ENCODE peak calls at places on chromosomes 2 and 18, in six cellular contexts. D is A549, K is HepG2, R is H1, P is K562, X is endothelial cell of umbilical vein. I is an unnamed sample.

GRCh38 chr2:31693882-31694281 is 113.1 kb upstream of the SRD5A2 start:
- DNase-seq in D (peak), K (no peak), R (no peak), P (peak), X (no peak), I (no peak)

GRCh38 chr2:24507511-24507910 is 16.5 kb downstream of the NCOA1 start:
- DNase-seq in D (no peak), K (no peak), R (no peak), P (no peak), X (peak), I (no peak)

GRCh38 chr2:12948231-12948962 is 231.7 kb downstream of the TRIB2 start:
- DNase-seq in D (no peak), K (no peak), R (no peak), P (no peak), X (no peak), I (no peak)

GRCh38 chr2:108377815-108378630 is at the start of gene SULT1C4:
- DNase-seq in D (no peak), K (peak), R (peak), P (peak), X (peak), I (peak)

GRCh38 chr2:236036045-236036444 is 132.1 kb downstream of the GBX2 start:
- DNase-seq in D (no peak), K (no peak), R (no peak), P (no peak), X (no peak), I (no peak)

GRCh38 chr2:219870023-219870422 is 242.6 kb downstream of the SLC4A3 start:
- DNase-seq in D (no peak), K (no peak), R (no peak), P (no peak), X (no peak), I (no peak)

GRCh38 chr2:46510596-46511177 is 31.3 kb downstream of the TMEM247 start:
- DNase-seq in D (no peak), K (no peak), R (no peak), P (no peak), X (no peak), I (no peak)

GRCh38 chr2:105557021-105557420 is 158.2 kb upstream of the FHL2 start:
- DNase-seq in D (no peak), K (no peak), R (no peak), P (no peak), X (peak), I (no peak)

GRCh38 chr2:164479460-164479859 is 141.8 kb downstream of the GRB14 start:
- DNase-seq in D (peak), K (peak), R (no peak), P (no peak), X (peak), I (peak)

GRCh38 chr2:128551435-128551834 is 232.8 kb upstream of the HS6ST1 start:
- DNase-seq in D (no peak), K (no peak), R (no peak), P (no peak), X (no peak), I (no peak)

GRCh38 chr2:110105608-110106467 is 9.8 kb downstream of the MALL start:
- DNase-seq in D (peak), K (peak), R (peak), P (no peak), X (peak), I (no peak)

GRCh38 chr2:105834931-105835330 is 90.2 kb downstream of the NCK2 start:
- DNase-seq in D (no peak), K (no peak), R (no peak), P (no peak), X (peak), I (no peak)

GRCh38 chr2:158501301-158501700 is 44.5 kb downstream of the PKP4 start:
- DNase-seq in D (no peak), K (no peak), R (no peak), P (no peak), X (no peak), I (no peak)

GRCh38 chr18:77702686-77703085 is 453.0 kb downstream of the GALR1 start:
- DNase-seq in D (peak), K (peak), R (no peak), P (peak), X (no peak), I (peak)

GRCh38 chr2:146523218-146523617 is 1321.6 kb upstream of the ACVR2A start:
- DNase-seq in D (no peak), K (no peak), R (no peak), P (no peak), X (peak), I (no peak)

GRCh38 chr2:70959271-70959761 is 19.1 kb upstream of the ANKRD53 start:
- DNase-seq in D (no peak), K (no peak), R (peak), P (no peak), X (no peak), I (no peak)

GRCh38 chr2:215548714-215549113 is 112.8 kb upstream of the FN1 start:
- DNase-seq in D (no peak), K (no peak), R (no peak), P (no peak), X (no peak), I (no peak)

GRCh38 chr2:8193686-8194615 is 487.9 kb upstream of the ID2 start:
- DNase-seq in D (no peak), K (no peak), R (peak), P (no peak), X (no peak), I (peak)

DNA sequence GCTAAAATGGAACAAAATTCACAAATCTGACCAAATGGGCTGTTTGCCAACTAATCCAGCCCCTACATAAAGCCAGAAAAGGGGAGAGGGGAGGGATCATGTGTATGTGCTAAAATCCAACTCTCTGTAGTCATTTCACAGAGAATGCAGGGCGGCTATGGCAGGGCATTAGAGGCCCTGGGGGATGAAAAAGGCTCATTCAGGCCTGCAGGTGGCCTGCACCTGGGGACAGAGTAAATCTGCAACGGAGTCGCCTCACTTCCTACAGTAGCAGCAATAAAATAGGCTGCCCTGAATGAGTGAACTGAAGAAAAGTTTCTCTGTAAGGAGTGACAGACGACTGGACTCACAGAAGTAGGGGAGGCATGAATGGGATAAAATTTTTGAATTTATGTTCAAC is 4.1 kb upstream of the ZFP36L2 start:
- DNase-seq in D (no peak), K (no peak), R (no peak), P (no peak), X (no peak), I (peak)
- TF ChIP-seq CTCF in D (no peak), K (peak), R (peak), P (no peak), X (no peak), I (no peak)

DNA sequence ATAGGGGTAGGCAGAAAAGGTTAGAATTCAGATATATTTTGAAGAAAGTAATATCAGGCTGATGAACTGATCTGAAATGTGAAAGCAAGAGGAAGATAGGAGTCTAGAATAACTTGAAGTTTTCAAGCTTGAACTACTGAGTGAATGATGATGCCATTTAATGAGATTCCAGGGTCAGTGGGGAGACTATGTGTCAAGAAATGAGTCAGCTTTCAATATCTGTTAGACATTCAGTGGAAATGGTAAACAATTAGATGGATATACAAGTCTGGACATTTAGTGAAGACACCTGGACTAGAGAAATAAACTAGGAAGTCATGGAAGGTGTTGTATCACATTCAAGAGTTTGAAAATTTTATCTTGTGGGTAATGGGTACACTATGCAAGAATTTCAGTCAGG is 326.9 kb downstream of the FSIP2 start:
- DNase-seq in D (no peak), K (no peak), R (no peak), P (no peak), X (no peak), I (no peak)
- TF ChIP-seq JUN in D (no peak), K (no peak), R (no peak), P (no peak), X (no peak), I (no peak)

DNA sequence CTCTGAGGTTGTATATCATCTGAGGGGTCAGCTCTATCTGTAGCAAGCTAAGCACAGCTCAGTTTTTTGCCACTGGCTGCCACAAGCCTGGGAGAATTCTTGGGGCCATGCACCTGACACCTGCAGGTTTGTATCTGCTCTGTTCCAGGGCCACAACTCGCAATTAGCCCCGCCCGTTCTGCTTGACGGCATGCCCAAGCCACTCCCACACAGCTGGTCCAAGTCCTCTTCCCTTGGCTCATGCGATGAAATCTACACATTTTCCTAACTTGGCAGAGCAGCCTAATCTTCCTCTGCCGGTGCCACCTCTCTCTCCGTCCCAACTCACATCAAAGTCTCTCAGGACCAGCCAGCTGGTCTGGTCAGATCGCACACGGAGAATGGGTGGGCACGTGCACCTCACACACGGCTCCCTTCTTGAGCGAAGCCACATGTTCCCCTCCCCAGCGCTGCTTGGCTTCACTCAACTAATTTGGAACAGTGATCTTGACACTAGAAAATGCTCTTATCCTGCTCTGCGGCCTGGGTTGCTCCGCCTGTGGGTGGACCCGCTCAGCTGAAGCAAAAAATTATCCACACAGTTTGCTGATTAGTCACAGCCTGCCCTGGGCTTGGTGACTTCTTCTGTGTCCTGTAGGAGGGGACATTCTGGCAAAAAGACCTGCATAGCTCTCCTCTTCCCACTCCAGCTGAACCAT is 176.6 kb downstream of the NRP2 start:
- DNase-seq in D (no peak), K (no peak), R (no peak), P (no peak), X (no peak), I (peak)
- TF ChIP-seq CTCF in D (no peak), K (no peak), R (no peak), P (no peak), X (no peak), I (no peak)

GRCh38 chr18:79684283-79684631 is 4.7 kb downstream of the CTDP1 start:
- DNase-seq in D (no peak), K (no peak), R (no peak), P (no peak), X (no peak), I (no peak)
- TF ChIP-seq JUN in D (no peak), K (no peak), R (no peak), P (no peak), X (no peak), I (no peak)

GRCh38 chr2:102302458-102302857 is 8.9 kb upstream of the IL1RL1 start:
- DNase-seq in D (no peak), K (no peak), R (no peak), P (no peak), X (no peak), I (no peak)

GRCh38 chr2:102304268-102304667 is 7.1 kb upstream of the IL1RL1 start:
- DNase-seq in D (no peak), K (no peak), R (no peak), P (no peak), X (peak), I (no peak)

GRCh38 chr2:102303589-102303988 is 7.8 kb upstream of the IL1RL1 start:
- DNase-seq in D (no peak), K (no peak), R (no peak), P (no peak), X (no peak), I (no peak)

GRCh38 chr2:102304711-102305591 is 6.4 kb upstream of the IL1RL1 start:
- DNase-seq in D (no peak), K (no peak), R (no peak), P (no peak), X (peak), I (no peak)

GRCh38 chr2:102301867-102302362 is 9.4 kb upstream of the IL1RL1 start:
- DNase-seq in D (peak), K (no peak), R (peak), P (peak), X (peak), I (peak)
- TF ChIP-seq CTCF in D (no peak), K (peak), R (peak), P (peak), X (peak), I (no peak)

GRCh38 chr2:160917850-160918249 is 242.4 kb upstream of the TANK start:
- DNase-seq in D (no peak), K (no peak), R (no peak), P (no peak), X (no peak), I (no peak)

GRCh38 chr2:160920061-160920460 is 240.2 kb upstream of the TANK start:
- DNase-seq in D (no peak), K (no peak), R (no peak), P (no peak), X (no peak), I (no peak)

GRCh38 chr2:160921401-160921964 is 238.7 kb upstream of the TANK start:
- DNase-seq in D (no peak), K (no peak), R (no peak), P (no peak), X (no peak), I (no peak)

GRCh38 chr2:160920791-160921303 is 239.4 kb upstream of the TANK start:
- DNase-seq in D (no peak), K (no peak), R (no peak), P (no peak), X (peak), I (no peak)

GRCh38 chr2:160918909-160919503 is 241.2 kb upstream of the TANK start:
- DNase-seq in D (peak), K (peak), R (peak), P (peak), X (peak), I (peak)
- TF ChIP-seq JUN in D (no peak), K (no peak), R (no peak), P (no peak), X (no peak), I (no peak)

GRCh38 chr2:74632939-74633312 is 15.2 kb downstream of the M1AP start:
- DNase-seq in D (no peak), K (no peak), R (no peak), P (no peak), X (no peak), I (no peak)

GRCh38 chr2:74628538-74629105 is 19.5 kb downstream of the M1AP start:
- DNase-seq in D (no peak), K (no peak), R (no peak), P (no peak), X (no peak), I (no peak)

DNA sequence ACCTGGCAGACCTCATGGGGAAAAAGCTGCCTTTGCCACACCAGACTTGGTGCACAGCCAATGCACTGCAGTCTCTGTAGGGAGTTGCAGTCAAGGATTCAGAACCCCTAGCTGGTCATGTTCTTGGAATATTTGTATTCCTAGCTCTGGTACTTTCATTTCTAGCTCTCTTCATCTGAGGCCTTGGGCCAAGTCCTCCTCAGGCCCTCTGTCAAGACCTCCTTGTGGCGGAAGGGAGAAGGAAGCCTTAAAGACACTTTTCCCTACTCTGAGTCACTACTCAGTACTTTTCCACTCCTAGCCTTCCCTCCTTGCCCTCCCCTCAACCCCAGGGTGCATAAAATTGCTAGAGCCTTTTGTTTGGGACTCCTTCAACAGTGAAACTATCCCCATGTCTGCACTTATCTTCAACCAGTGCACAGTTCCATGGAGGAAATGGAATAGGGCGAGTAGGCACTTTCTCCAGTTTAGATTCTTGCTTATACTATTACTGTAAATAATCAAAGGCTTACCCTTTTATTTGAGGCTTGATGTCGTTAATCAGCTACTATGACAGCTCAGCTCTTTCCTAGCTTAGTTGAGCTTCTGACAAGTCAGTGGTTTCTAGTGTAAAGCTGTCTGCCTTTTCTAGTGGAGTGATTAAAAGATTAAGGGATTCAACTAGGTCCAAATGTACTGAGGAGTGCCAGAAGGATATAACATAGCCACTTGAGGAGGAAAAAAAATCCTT is 15.8 kb downstream of the M1AP start:
- DNase-seq in D (peak), K (no peak), R (no peak), P (peak), X (no peak), I (no peak)
- TF ChIP-seq CTCF in D (no peak), K (no peak), R (peak), P (peak), X (no peak), I (no peak)

DNA sequence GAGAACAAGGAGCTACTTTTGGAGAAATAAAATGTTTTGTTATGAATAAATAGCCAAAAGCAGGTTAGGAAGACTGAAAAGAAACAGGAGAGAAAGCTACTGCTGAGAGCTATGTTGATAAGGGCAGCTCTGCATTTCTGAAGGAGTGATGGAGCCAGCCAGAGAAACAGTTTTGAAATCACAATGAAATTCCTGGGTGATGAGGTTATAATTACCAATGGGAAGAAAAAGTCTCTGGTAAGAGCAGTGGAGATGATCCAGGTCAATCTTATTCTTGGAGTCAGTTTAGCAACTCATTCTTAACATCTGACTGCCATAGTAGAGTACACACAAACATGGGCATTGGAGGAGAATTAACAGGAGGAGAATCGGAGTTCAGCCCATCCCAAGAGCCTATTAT is 2.4 kb downstream of the ALKAL2 start:
- DNase-seq in D (no peak), K (no peak), R (no peak), P (no peak), X (no peak), I (no peak)
- TF ChIP-seq JUN in D (no peak), K (no peak), R (no peak), P (no peak), X (no peak), I (no peak)

GRCh38 chr18:9673296-9674251 is 34.5 kb upstream of the RAB31 start:
- DNase-seq in D (peak), K (peak), R (no peak), P (peak), X (peak), I (no peak)
- TF ChIP-seq CTCF in D (peak), K (peak), R (peak), P (peak), X (peak), I (no peak)

GRCh38 chr2:175883586-175884194 is 118.4 kb downstream of the LNPK start:
- DNase-seq in D (no peak), K (no peak), R (peak), P (no peak), X (no peak), I (peak)
- TF ChIP-seq JUN in D (no peak), K (no peak), R (no peak), P (no peak), X (no peak), I (no peak)

I was measured in WTC11.